ENCODE peak calls at places on chromosomes 12 and 14, in six cellular contexts. V is stimulated activated CD8-positive, alpha-beta memory T cell treated with anti-CD3 and anti-CD28 coated beads, Interleukin-12 subunit alpha, Interleukin-12 subunit beta, amount 100 ng/mL, for 1 hour; X is GM13976; L is fibroblast of the aortic adventitia; Y is effector memory CD8-positive, alpha-beta T cell; F is endodermal cell. H is an unnamed sample.

GRCh38 chr14:68146812-68147211 is 327.2 kb downstream of the RAD51B start:
- DNase-seq in Y (no peak), L (peak), F (no peak), V (no peak), X (no peak), H (no peak)

GRCh38 chr12:125418902-125419564 is 353.8 kb downstream of the AACS start:
- DNase-seq in V (no peak), F (no peak), Y (no peak), L (no peak), X (peak), H (no peak)

GRCh38 chr14:102889615-102890014 is 32.8 kb upstream of the AMN start:
- DNase-seq in V (no peak), F (no peak), X (no peak), Y (no peak), L (no peak), H (no peak)

GRCh38 chr14:99273724-99274345 is 1.8 kb upstream of the BCL11B start:
- DNase-seq in X (no peak), L (no peak), F (peak), Y (peak), V (no peak), H (no peak)

GRCh38 chr14:71728386-71728785 is 203.8 kb upstream of the RGS6 start:
- DNase-seq in X (no peak), F (no peak), V (no peak), L (peak), Y (no peak), H (no peak)

GRCh38 chr12:109115758-109116610 is at the start of gene ACACB:
- DNase-seq in Y (no peak), L (no peak), X (no peak), F (peak), V (no peak), H (no peak)

GRCh38 chr12:76422878-76423438 is 74.7 kb upstream of the BBS10 start:
- DNase-seq in X (no peak), V (no peak), Y (no peak), F (no peak), L (peak), H (peak)

GRCh38 chr14:72182773-72183432 is 250.7 kb downstream of the RGS6 start:
- DNase-seq in L (no peak), Y (no peak), X (no peak), F (no peak), V (no peak), H (no peak)

GRCh38 chr14:77012193-77012592 is 16.3 kb downstream of the IRF2BPL start:
- DNase-seq in X (no peak), Y (no peak), L (no peak), V (no peak), F (no peak), H (no peak)

GRCh38 chr12:31959701-31960391 is 631 bp downstream of the RESF1 start:
- DNase-seq in V (peak), Y (peak), L (peak), X (peak), F (no peak), H (peak)

GRCh38 chr12:81075539-81075938 is 2.3 kb upstream of the ACSS3 start:
- DNase-seq in F (no peak), Y (no peak), V (no peak), X (no peak), L (no peak), H (no peak)

GRCh38 chr12:8553088-8553627 is 12.5 kb upstream of the CLEC4E start:
- DNase-seq in Y (no peak), L (no peak), X (no peak), V (no peak), F (peak), H (no peak)

GRCh38 chr12:60535363-60535762 is 939.5 kb downstream of the SLC16A7 start:
- DNase-seq in F (no peak), Y (no peak), L (peak), V (no peak), X (no peak), H (no peak)

GRCh38 chr12:52454411-52455201 is 2.7 kb upstream of the KRT6B start:
- DNase-seq in V (no peak), X (no peak), F (no peak), Y (no peak), L (no peak), H (no peak)